ENCODE peak calls at places on chromosomes 6 and 20, in nine cellular contexts. One of them, this sample, is unnamed. For H3K4me1, the result is how much of the 10 kb centered on the place peaks cover.

GRCh38 chr6:106103728-106104109 is 17.6 kb downstream of the PRDM1 start:
- DNase-seq in cardiac muscle cell: no peak
- DNase-seq in Panc1: no peak
- DNase-seq in psoas muscle: no peak
- DNase-seq in heart left ventricle: no peak
- DNase-seq in uterus: no peak
- DNase-seq in spleen: no peak
- DNase-seq in ovary: no peak
- DNase-seq in H9: no peak
- DNase-seq in this sample: no peak

GRCh38 chr6:152312434-152312833 is 324.7 kb downstream of the SYNE1 start:
- DNase-seq in cardiac muscle cell: no peak
- DNase-seq in Panc1: no peak
- DNase-seq in psoas muscle: no peak
- DNase-seq in heart left ventricle: no peak
- DNase-seq in uterus: no peak
- DNase-seq in spleen: no peak
- DNase-seq in ovary: no peak
- DNase-seq in H9: no peak
- DNase-seq in this sample: no peak

GRCh38 chr20:45114465-45115385 is at the start of gene WFDC5:
- DNase-seq in cardiac muscle cell: no peak
- DNase-seq in Panc1: no peak
- DNase-seq in psoas muscle: no peak
- DNase-seq in heart left ventricle: no peak
- DNase-seq in uterus: no peak
- DNase-seq in spleen: no peak
- DNase-seq in ovary: no peak
- DNase-seq in H9: no peak
- DNase-seq in this sample: no peak

GRCh38 chr6:137297887-137298286 is 78.7 kb upstream of the IFNGR1 start:
- DNase-seq in cardiac muscle cell: peak
- DNase-seq in Panc1: no peak
- DNase-seq in psoas muscle: no peak
- DNase-seq in heart left ventricle: peak
- DNase-seq in uterus: no peak
- DNase-seq in spleen: no peak
- DNase-seq in ovary: no peak
- DNase-seq in H9: peak
- DNase-seq in this sample: no peak

GRCh38 chr20:33709905-33710541 is 10.1 kb downstream of the PXMP4 start:
- DNase-seq in cardiac muscle cell: no peak
- DNase-seq in Panc1: no peak
- DNase-seq in psoas muscle: no peak
- DNase-seq in heart left ventricle: no peak
- DNase-seq in uterus: no peak
- DNase-seq in spleen: no peak
- DNase-seq in ovary: no peak
- DNase-seq in H9: peak
- DNase-seq in this sample: no peak

GRCh38 chr6:117548797-117549301 is 53.5 kb downstream of the GOPC start:
- DNase-seq in cardiac muscle cell: peak
- DNase-seq in Panc1: no peak
- DNase-seq in psoas muscle: no peak
- DNase-seq in heart left ventricle: no peak
- DNase-seq in uterus: no peak
- DNase-seq in spleen: no peak
- DNase-seq in ovary: no peak
- DNase-seq in H9: no peak
- DNase-seq in this sample: no peak

GRCh38 chr20:56469077-56469449 is 636 bp downstream of the RTF2 start:
- DNase-seq in cardiac muscle cell: no peak
- DNase-seq in Panc1: no peak
- DNase-seq in psoas muscle: no peak
- DNase-seq in heart left ventricle: no peak
- DNase-seq in uterus: no peak
- DNase-seq in spleen: no peak
- DNase-seq in ovary: no peak
- DNase-seq in H9: no peak
- DNase-seq in this sample: no peak

GRCh38 chr6:92364948-92365386 is 1054.4 kb downstream of the EPHA7 start:
- DNase-seq in cardiac muscle cell: no peak
- DNase-seq in Panc1: no peak
- DNase-seq in psoas muscle: no peak
- DNase-seq in heart left ventricle: no peak
- DNase-seq in uterus: no peak
- DNase-seq in spleen: no peak
- DNase-seq in ovary: no peak
- DNase-seq in H9: no peak
- DNase-seq in this sample: no peak

GRCh38 chr20:10647471-10647870 is 26.3 kb downstream of the JAG1 start:
- DNase-seq in cardiac muscle cell: no peak
- DNase-seq in Panc1: no peak
- DNase-seq in psoas muscle: no peak
- DNase-seq in heart left ventricle: no peak
- DNase-seq in uterus: no peak
- DNase-seq in spleen: no peak
- DNase-seq in ovary: peak
- DNase-seq in H9: no peak
- DNase-seq in this sample: peak

GRCh38 chr6:31966997-31967925 is 4.7 kb downstream of the DXO start:
- DNase-seq in cardiac muscle cell: no peak
- DNase-seq in Panc1: no peak
- DNase-seq in psoas muscle: no peak
- DNase-seq in heart left ventricle: no peak
- DNase-seq in uterus: no peak
- DNase-seq in spleen: peak
- DNase-seq in ovary: no peak
- DNase-seq in H9: no peak
- DNase-seq in this sample: no peak

DNA sequence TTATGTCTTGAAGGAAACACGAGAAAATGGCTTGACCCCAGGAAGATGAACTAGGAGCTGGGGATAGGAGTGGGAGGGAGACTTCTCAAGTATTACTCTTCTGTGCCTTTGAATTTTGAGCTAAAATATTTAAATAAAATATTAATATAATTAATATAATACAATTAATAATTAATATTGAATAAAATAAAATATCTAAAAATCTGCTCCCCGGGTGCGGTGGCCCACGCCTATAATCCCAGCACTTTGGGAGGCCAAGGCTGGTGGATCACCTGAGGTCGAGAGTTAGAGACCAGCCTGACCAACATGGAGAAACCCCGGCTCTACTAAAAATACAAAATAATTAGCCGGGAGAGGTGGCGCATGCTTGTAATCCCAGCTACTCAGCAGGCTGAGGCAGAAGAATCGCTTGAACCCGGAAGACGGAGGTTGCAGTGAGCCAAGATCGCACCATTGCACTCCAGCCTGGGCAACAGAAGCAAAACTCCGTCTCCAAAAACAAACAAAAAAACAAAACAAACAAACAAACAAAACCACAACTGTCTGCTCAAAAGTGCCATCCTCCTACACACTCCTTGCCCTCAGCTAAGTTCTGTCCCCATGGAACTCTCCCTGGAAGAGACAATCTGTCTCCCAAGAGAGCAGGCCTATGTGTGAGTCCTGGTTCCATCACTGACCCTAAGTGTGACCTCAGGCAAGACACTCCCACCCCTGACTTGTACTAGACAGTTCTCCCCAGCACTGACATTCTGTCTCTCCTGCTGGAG is 13.7 kb upstream of the TRIB3 start:
- DNase-seq in cardiac muscle cell: no peak
- DNase-seq in Panc1: no peak
- DNase-seq in psoas muscle: no peak
- DNase-seq in heart left ventricle: no peak
- DNase-seq in uterus: no peak
- DNase-seq in spleen: no peak
- DNase-seq in ovary: no peak
- DNase-seq in H9: no peak
- DNase-seq in this sample: no peak
- H3K4me1 ChIP-seq in cardiac muscle cell: under half
- H3K4me1 ChIP-seq in Panc1: under half
- H3K4me1 ChIP-seq in psoas muscle: under half
- H3K4me1 ChIP-seq in heart left ventricle: under half
- H3K4me1 ChIP-seq in uterus: under half
- H3K4me1 ChIP-seq in spleen: under half
- H3K4me1 ChIP-seq in ovary: under half
- H3K4me1 ChIP-seq in H9: under half
- H3K4me1 ChIP-seq in this sample: under half

DNA sequence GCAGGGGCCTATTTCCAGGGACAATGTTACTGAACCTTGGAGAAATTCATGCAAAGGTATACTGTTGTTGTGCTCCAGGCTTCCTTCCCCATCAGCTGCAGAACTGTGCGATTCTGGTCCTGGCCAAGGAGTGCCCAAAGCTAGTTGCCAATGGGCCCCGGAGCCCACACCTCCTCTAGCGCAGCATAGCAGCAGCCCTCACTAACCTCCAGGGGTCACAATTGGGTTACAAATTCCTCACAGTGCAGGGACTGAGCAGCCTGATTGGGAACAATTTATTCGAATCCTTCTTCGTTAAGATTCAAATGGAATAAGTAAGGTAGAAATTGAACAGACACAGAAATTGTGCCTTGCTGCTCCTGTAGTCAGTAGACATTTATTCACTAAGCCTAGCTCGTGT is 284.9 kb downstream of the PRKN start:
- DNase-seq in cardiac muscle cell: peak
- DNase-seq in Panc1: no peak
- DNase-seq in psoas muscle: no peak
- DNase-seq in heart left ventricle: no peak
- DNase-seq in uterus: no peak
- DNase-seq in spleen: no peak
- DNase-seq in ovary: no peak
- DNase-seq in H9: peak
- DNase-seq in this sample: peak
- TF ChIP-seq CTCF in cardiac muscle cell: no peak
- TF ChIP-seq CTCF in Panc1: peak
- TF ChIP-seq CTCF in psoas muscle: peak
- TF ChIP-seq CTCF in heart left ventricle: peak
- TF ChIP-seq CTCF in uterus: no peak
- TF ChIP-seq CTCF in spleen: peak
- TF ChIP-seq CTCF in ovary: no peak
- TF ChIP-seq CTCF in H9: peak
- TF ChIP-seq CTCF in this sample: peak

GRCh38 chr6:25427549-25427948 is 148.4 kb downstream of the CARMIL1 start:
- DNase-seq in cardiac muscle cell: no peak
- DNase-seq in Panc1: no peak
- DNase-seq in psoas muscle: no peak
- DNase-seq in heart left ventricle: no peak
- DNase-seq in uterus: no peak
- DNase-seq in spleen: no peak
- DNase-seq in ovary: no peak
- DNase-seq in H9: no peak
- DNase-seq in this sample: no peak

GRCh38 chr6:25428758-25429317 is 149.7 kb downstream of the CARMIL1 start:
- DNase-seq in cardiac muscle cell: no peak
- DNase-seq in Panc1: no peak
- DNase-seq in psoas muscle: no peak
- DNase-seq in heart left ventricle: no peak
- DNase-seq in uterus: no peak
- DNase-seq in spleen: no peak
- DNase-seq in ovary: no peak
- DNase-seq in H9: no peak
- DNase-seq in this sample: no peak

GRCh38 chr6:25423358-25423757 is 144.2 kb downstream of the CARMIL1 start:
- DNase-seq in cardiac muscle cell: no peak
- DNase-seq in Panc1: no peak
- DNase-seq in psoas muscle: no peak
- DNase-seq in heart left ventricle: no peak
- DNase-seq in uterus: peak
- DNase-seq in spleen: no peak
- DNase-seq in ovary: no peak
- DNase-seq in H9: no peak
- DNase-seq in this sample: no peak

GRCh38 chr6:25419879-25420278 is 140.7 kb downstream of the CARMIL1 start:
- DNase-seq in cardiac muscle cell: no peak
- DNase-seq in Panc1: no peak
- DNase-seq in psoas muscle: no peak
- DNase-seq in heart left ventricle: no peak
- DNase-seq in uterus: no peak
- DNase-seq in spleen: no peak
- DNase-seq in ovary: no peak
- DNase-seq in H9: no peak
- DNase-seq in this sample: no peak

DNA sequence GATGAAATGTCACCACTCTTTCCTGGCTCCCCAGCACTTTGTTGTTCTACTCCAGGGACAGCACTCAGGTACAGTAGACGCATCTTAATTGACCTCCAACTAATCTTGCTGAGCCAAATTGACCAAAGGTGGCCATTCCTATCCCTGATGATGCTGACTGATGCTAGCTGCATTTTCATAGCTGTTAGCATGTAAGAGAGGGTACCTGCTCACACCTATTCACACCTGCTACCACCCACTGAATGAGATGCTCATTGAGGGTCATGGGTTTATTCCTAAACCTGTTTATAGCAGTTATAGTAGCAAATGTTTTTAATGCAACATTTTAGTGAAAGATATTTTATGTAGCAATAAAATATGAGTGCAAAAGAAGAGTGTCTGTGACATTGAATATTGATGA is 145.1 kb downstream of the CARMIL1 start:
- DNase-seq in cardiac muscle cell: no peak
- DNase-seq in Panc1: no peak
- DNase-seq in psoas muscle: no peak
- DNase-seq in heart left ventricle: no peak
- DNase-seq in uterus: no peak
- DNase-seq in spleen: no peak
- DNase-seq in ovary: no peak
- DNase-seq in H9: no peak
- DNase-seq in this sample: no peak
- H3K4me1 ChIP-seq in cardiac muscle cell: under half
- H3K4me1 ChIP-seq in Panc1: under half
- H3K4me1 ChIP-seq in psoas muscle: under half
- H3K4me1 ChIP-seq in heart left ventricle: under half
- H3K4me1 ChIP-seq in uterus: under half
- H3K4me1 ChIP-seq in spleen: under half
- H3K4me1 ChIP-seq in ovary: under half
- H3K4me1 ChIP-seq in H9: under half
- H3K4me1 ChIP-seq in this sample: under half

DNA sequence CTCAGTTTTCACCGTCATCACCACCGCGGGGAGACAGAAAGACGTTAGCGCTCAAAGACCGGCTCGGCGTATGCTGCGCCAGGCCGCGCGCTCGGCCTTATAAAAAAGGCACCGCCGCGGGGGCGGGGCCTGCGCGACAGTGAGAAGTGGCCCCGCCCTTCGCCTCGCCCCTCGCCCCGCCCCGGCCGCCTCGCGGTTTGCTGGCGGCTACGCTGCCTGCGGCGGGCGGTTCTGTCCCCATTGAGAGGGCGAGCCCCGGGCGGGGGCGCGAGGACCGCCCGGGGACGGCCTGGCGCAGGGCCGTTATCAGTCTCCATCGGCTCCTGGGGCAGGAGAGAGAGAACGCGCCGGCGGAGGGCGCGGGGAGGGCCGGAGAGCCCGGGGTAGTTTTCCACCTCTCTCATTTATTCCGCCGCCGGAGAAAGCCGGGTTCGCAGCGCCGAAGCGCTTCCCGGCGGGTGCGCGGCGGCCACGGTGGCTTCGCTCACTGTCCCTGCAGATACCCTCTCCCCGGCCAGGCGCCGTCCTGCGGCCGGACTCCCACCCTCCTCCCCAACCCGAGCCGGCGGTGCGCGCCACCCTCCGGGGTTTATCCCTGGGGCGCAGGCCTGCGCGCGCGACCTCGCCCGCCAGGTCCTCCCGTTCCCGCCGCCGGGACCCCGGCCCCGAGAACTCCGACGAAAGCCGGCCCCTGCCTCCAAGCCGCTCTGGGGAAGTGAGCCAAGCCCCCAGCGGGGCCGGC is 122.5 kb upstream of the SLC2A12 start:
- DNase-seq in cardiac muscle cell: peak
- DNase-seq in Panc1: peak
- DNase-seq in psoas muscle: peak
- DNase-seq in heart left ventricle: peak
- DNase-seq in uterus: peak
- DNase-seq in spleen: peak
- DNase-seq in ovary: peak
- DNase-seq in H9: peak
- DNase-seq in this sample: peak
- TF ChIP-seq CTCF in cardiac muscle cell: no peak
- TF ChIP-seq CTCF in Panc1: no peak
- TF ChIP-seq CTCF in psoas muscle: peak
- TF ChIP-seq CTCF in heart left ventricle: no peak
- TF ChIP-seq CTCF in uterus: no peak
- TF ChIP-seq CTCF in spleen: peak
- TF ChIP-seq CTCF in ovary: peak
- TF ChIP-seq CTCF in H9: no peak
- TF ChIP-seq CTCF in this sample: no peak

This sample was measured in BE2C.